ENCODE peak calls at places on chromosome 14, in nine cellular contexts. A is IMR-90; R is GM06990; E is pancreas; W is progenitor cell of endocrine pancreas; T is tibial artery; D is neural crest cell; H is glutamatergic neuron; Q is CD4-positive, alpha-beta T cell. P is an unnamed sample.

GRCh38 chr14:101315802-101316296 is 245.4 kb upstream of the DIO3 start:
- DNase-seq in A (no peak), R (no peak), E (no peak), W (no peak), T (no peak), D (no peak), H (no peak), Q (no peak), P (no peak)

GRCh38 chr14:57150449-57150848 is 118.3 kb downstream of the EXOC5 start:
- DNase-seq in A (no peak), R (no peak), E (no peak), W (no peak), T (no peak), D (no peak), H (no peak), Q (no peak), P (no peak)

GRCh38 chr14:99546230-99546879 is 57.7 kb downstream of the CCDC85C start:
- DNase-seq in A (no peak), R (no peak), E (no peak), W (no peak), T (no peak), D (no peak), H (no peak), Q (no peak), P (no peak)

GRCh38 chr14:63650336-63650952 is 8.8 kb upstream of the WDR89 start:
- DNase-seq in A (peak; percentile 42), R (no peak), E (no peak), W (no peak), T (no peak), D (no peak), H (no peak), Q (peak; percentile 51), P (no peak)

GRCh38 chr14:20247651-20248246 is 8.7 kb downstream of the OR11H4 start:
- DNase-seq in A (no peak), R (no peak), E (no peak), W (no peak), T (no peak), D (no peak), H (no peak), Q (no peak), P (no peak)

GRCh38 chr14:44914849-44915248 is 46.9 kb downstream of the KLHL28 start:
- DNase-seq in A (peak; percentile 12), R (no peak), E (no peak), W (no peak), T (no peak), D (no peak), H (no peak), Q (no peak), P (no peak)

GRCh38 chr14:99479903-99480855 is 480 bp downstream of the SETD3 start:
- DNase-seq in A (peak; percentile 65), R (peak; percentile 63), E (peak; percentile 73), W (peak; percentile 37), T (peak; percentile 85), D (peak; percentile 27), H (peak; percentile 57), Q (no peak), P (peak; percentile 51)

GRCh38 chr14:50093496-50093895 is 22.9 kb downstream of the VCPKMT start:
- DNase-seq in A (no peak), R (no peak), E (no peak), W (no peak), T (no peak), D (no peak), H (no peak), Q (no peak), P (no peak)

GRCh38 chr14:50602035-50602434 is 42.1 kb downstream of the ATL1 start:
- DNase-seq in A (no peak), R (no peak), E (no peak), W (no peak), T (no peak), D (no peak), H (no peak), Q (no peak), P (no peak)

GRCh38 chr14:63510538-63510937 is 32.6 kb downstream of the PPP2R5E start:
- DNase-seq in A (peak; percentile 73), R (no peak), E (no peak), W (no peak), T (no peak), D (no peak), H (no peak), Q (no peak), P (no peak)

GRCh38 chr14:87065366-87065765 is 927.6 kb downstream of the GALC start:
- DNase-seq in A (no peak), R (no peak), E (no peak), W (no peak), T (no peak), D (no peak), H (no peak), Q (no peak), P (no peak)

GRCh38 chr14:35533357-35534129 is 421 bp upstream of the INSM2 start:
- DNase-seq in A (peak; percentile 34), R (peak; percentile 79), E (peak; percentile 89), W (peak; percentile 68), T (no peak), D (peak; percentile 86), H (peak; percentile 100), Q (peak; percentile 27), P (no peak)

GRCh38 chr14:49879683-49880204 is 13.1 kb upstream of the ARF6 start:
- DNase-seq in A (peak; percentile 54), R (peak; percentile 70), E (no peak), W (no peak), T (no peak), D (no peak), H (peak; percentile 45), Q (peak; percentile 22), P (no peak)

GRCh38 chr14:101849125-101849524 is 87.6 kb downstream of the PPP2R5C start:
- DNase-seq in A (no peak), R (no peak), E (no peak), W (no peak), T (no peak), D (no peak), H (no peak), Q (no peak), P (no peak)

GRCh38 chr14:103568952-103569351 is 6.2 kb downstream of the COA8 start:
- DNase-seq in A (no peak), R (no peak), E (no peak), W (no peak), T (no peak), D (no peak), H (no peak), Q (no peak), P (no peak)

DNA sequence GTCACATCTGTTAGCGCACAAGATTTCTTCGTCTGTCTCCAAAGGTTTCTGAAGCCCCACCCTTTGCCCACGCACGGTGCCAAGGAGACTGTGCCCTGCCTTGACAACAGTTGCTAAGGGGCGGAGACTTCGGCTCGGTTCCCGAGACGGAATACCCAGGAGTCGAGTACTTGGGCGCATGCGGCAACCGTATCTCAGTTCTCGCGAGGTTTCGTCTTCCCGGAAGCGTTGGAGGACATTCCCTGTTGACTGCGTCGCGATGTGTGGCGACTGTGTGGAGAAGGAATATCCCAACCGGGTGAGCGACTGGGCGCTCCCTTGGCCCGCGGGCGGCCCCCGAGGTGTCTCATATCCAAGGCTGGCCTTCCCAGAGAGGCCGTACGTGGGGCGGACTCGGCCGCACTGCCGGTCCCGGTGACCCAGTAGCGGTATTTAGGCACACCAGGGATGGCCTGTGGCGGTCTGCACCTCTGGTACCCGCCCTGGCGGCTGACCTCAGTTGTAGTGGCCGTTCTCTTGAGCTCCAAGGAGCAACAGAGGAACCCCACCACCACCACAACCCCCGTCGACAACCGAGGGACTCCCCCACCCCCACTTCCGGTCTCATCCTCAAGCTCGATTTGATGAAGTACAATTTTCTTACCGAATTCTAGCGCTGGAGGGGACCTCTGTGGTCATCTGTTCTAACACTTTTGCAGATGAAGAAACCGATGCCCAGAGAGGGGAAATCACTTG is at the start of gene CHURC1:
- DNase-seq in A (peak; percentile 96), R (peak; percentile 88), E (peak; percentile 93), W (peak; percentile 94), T (peak; percentile 99), D (peak; percentile 95), H (peak; percentile 94), Q (peak; percentile 94), P (peak; percentile 95)
- TF ChIP-seq CTCF in A (no peak), R (no peak), E (no peak), W (no peak), T (no peak), D (no peak), H (no peak), Q (no peak), P (no peak)

GRCh38 chr14:72680853-72681640 is 212.9 kb downstream of the DPF3 start:
- DNase-seq in A (no peak), R (no peak), E (no peak), W (no peak), T (no peak), D (no peak), H (no peak), Q (no peak), P (no peak)
- TF ChIP-seq CTCF in A (no peak), R (no peak), E (no peak), W (no peak), T (no peak), D (no peak), H (no peak), Q (no peak), P (no peak)

DNA sequence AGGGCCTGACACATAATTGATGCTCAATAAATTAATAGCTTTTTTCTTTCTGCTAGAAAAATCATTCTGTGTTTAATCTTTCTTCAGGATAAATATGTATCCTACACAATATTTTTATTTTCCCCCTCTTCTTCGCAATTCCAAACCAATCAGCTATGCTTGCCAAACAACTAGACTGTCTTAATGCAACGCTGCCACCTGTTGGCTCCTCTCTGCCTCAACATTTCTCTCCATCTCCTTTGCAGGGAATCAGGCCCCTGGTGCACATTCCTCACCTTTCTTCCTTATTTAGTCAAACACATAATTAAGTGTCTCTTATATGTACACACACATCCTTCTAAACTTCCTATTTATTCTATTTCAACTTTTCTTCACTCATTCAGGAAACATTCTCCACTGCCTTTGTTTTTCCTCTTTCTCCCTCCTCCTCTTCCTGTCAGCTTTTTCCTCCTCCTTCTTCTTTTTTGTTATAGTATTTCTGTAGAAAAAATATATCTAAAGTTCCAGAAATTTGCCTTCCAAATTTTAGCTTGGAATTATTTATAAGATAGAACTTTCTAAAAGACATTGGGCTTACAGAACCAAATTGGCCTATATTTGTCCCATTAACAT is 406.0 kb downstream of the PRKD1 start:
- DNase-seq in A (peak; percentile 6), R (no peak), E (no peak), W (no peak), T (no peak), D (no peak), H (peak; percentile 56), Q (no peak), P (no peak)
- TF ChIP-seq CTCF in A (peak; percentile 32), R (no peak), E (no peak), W (peak; percentile 59), T (no peak), D (peak; percentile 56), H (no peak), Q (no peak), P (no peak)

DNA sequence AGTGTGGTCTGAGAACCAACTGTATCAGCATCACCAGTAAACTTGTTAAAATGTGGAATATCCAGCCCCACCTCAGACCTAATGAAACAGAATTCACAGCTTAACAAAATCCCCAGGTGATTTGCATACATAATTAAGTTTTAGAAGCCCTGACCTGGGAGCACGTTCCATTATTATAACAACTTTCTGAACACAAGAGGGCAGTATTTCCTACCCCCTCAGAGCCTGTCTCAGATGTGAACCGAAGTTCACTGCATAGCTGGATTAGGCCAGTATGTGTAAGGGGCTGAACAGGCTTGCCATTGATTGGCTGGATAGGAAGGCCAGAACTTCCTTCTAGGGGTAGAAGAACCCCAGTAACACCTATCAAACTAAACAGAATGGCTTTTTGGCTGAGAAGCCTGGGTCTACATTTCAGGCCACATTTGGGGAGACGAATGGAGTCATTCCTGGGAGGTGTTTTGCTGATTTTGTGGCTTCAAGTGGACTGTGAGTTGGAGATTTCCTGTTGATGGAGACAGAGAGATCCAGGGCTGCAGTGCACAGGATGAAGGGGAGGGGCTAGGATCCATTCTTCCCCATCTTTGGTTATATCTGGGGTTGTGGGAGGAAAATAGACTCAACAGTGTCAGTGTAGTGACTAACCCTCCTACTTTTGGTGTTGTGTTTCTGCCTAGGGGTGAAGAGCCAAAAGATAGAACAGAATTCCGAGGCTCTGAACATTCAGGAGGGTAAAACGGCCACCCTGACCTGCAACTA is 94.7 kb upstream of the OR4E1 start:
- DNase-seq in A (peak; percentile 1), R (no peak), E (no peak), W (no peak), T (no peak), D (no peak), H (no peak), Q (no peak), P (no peak)
- TF ChIP-seq CTCF in A (peak; percentile 38), R (peak; percentile 47), E (no peak), W (peak; percentile 60), T (no peak), D (peak; percentile 66), H (peak; percentile 62), Q (peak; percentile 74), P (peak; percentile 45)